ENCODE peak calls at places on chromosomes 6 and 20, in seven cellular contexts. N, P, L, T, R, D and A are unnamed samples.

GRCh38 chr6:25889877-25890853 is 16.1 kb upstream of the SLC17A3 start:
- DNase-seq in R (peak; percentile 75), N (peak; percentile 66), T (peak; percentile 26), L (peak; percentile 27), P (peak; percentile 42), D (peak; percentile 73), A (peak; percentile 72)

GRCh38 chr6:156590482-156590881 is 186.7 kb upstream of the ARID1B start:
- DNase-seq in L (no peak), R (no peak), T (no peak), D (peak; percentile 18), N (no peak), P (no peak), A (no peak)

GRCh38 chr6:44715925-44716324 is 328.4 kb downstream of the CDC5L start:
- DNase-seq in N (no peak), P (no peak), T (no peak), D (no peak), L (no peak), R (peak; percentile 11), A (no peak)

GRCh38 chr6:77876300-77876699 is 223.5 kb downstream of the MEI4 start:
- DNase-seq in L (no peak), N (no peak), R (no peak), P (no peak), T (no peak), D (no peak), A (no peak)

GRCh38 chr6:4253604-4254211 is 118.3 kb upstream of the ECI2 start:
- DNase-seq in R (peak; percentile 80), L (peak; percentile 10), T (no peak), N (peak; percentile 75), D (no peak), P (peak; percentile 47), A (peak; percentile 80)

GRCh38 chr6:9517806-9518205 is 897.1 kb downstream of the TFAP2A start:
- DNase-seq in L (no peak), N (no peak), D (no peak), T (no peak), R (no peak), P (no peak), A (no peak)

GRCh38 chr6:39615622-39616021 is 109.6 kb downstream of the KIF6 start:
- DNase-seq in R (no peak), T (no peak), P (no peak), D (no peak), L (no peak), N (no peak), A (no peak)

GRCh38 chr6:32118782-32119628 is 9.0 kb downstream of the ATF6B start:
- DNase-seq in L (peak; percentile 59), N (peak; percentile 92), T (peak; percentile 67), R (peak; percentile 83), P (peak; percentile 81), D (peak; percentile 89), A (peak; percentile 92)

GRCh38 chr6:75620387-75621304 is 19.0 kb downstream of the SENP6 start:
- DNase-seq in T (peak; percentile 22), N (no peak), P (no peak), D (no peak), L (no peak), R (no peak), A (no peak)

GRCh38 chr6:26003102-26003694 is 40.6 kb downstream of the TRIM38 start:
- DNase-seq in T (no peak), P (peak; percentile 61), L (no peak), N (peak; percentile 66), R (peak; percentile 68), D (peak; percentile 85), A (peak; percentile 73)

GRCh38 chr6:75611702-75612375 is 10.2 kb downstream of the SENP6 start:
- DNase-seq in R (no peak), D (no peak), T (no peak), N (peak; percentile 75), L (no peak), P (no peak), A (no peak)

GRCh38 chr20:41738584-41739193 is 120.5 kb upstream of the CHD6 start:
- DNase-seq in D (peak; percentile 80), N (peak; percentile 75), R (peak; percentile 66), P (peak; percentile 59), L (peak; percentile 32), T (peak; percentile 57), A (peak; percentile 72)

GRCh38 chr6:157615411-157615763 is 207.7 kb upstream of the SNX9 start:
- DNase-seq in P (no peak), T (no peak), R (peak; percentile 13), N (no peak), D (no peak), L (no peak), A (no peak)

GRCh38 chr6:115971785-115972184 is 88.9 kb downstream of the FRK start:
- DNase-seq in T (no peak), R (no peak), L (no peak), D (no peak), P (no peak), N (no peak), A (no peak)

GRCh38 chr6:66662196-66662595 is 955.2 kb upstream of the EYS start:
- DNase-seq in N (peak; percentile 2), R (peak; percentile 52), P (no peak), D (peak; percentile 45), L (no peak), T (no peak), A (peak; percentile 28)

GRCh38 chr6:142675517-142675916 is 269.5 kb downstream of the HIVEP2 start:
- DNase-seq in L (no peak), D (no peak), R (no peak), N (no peak), T (no peak), P (no peak), A (no peak)
- H3K9me2 ChIP-seq in L (no peaks in the 10 kb centered on the region), D (peaks cover 16% of the 10 kb centered on the region), R (no peaks in the 10 kb centered on the region), N (no peaks in the 10 kb centered on the region), T (no peaks in the 10 kb centered on the region), P (no peaks in the 10 kb centered on the region), A (no peaks in the 10 kb centered on the region)

GRCh38 chr20:62216636-62217566 is 3.2 kb downstream of the HRH3 start:
- DNase-seq in T (no peak), P (no peak), D (no peak), L (no peak), R (no peak), N (no peak), A (no peak)

GRCh38 chr20:62219992-62220665 is at the start of gene HRH3:
- DNase-seq in R (no peak), T (peak; percentile 49), N (peak; percentile 52), D (peak; percentile 78), P (peak; percentile 50), L (no peak), A (peak; percentile 82)

GRCh38 chr20:62217913-62218773 is 1.9 kb downstream of the HRH3 start:
- DNase-seq in T (no peak), N (no peak), L (no peak), R (no peak), P (no peak), D (no peak), A (no peak)

GRCh38 chr20:62220666-62221568 is 839 bp upstream of the HRH3 start:
- DNase-seq in T (no peak), P (no peak), L (no peak), R (no peak), N (no peak), D (peak; percentile 73), A (no peak)

DNA sequence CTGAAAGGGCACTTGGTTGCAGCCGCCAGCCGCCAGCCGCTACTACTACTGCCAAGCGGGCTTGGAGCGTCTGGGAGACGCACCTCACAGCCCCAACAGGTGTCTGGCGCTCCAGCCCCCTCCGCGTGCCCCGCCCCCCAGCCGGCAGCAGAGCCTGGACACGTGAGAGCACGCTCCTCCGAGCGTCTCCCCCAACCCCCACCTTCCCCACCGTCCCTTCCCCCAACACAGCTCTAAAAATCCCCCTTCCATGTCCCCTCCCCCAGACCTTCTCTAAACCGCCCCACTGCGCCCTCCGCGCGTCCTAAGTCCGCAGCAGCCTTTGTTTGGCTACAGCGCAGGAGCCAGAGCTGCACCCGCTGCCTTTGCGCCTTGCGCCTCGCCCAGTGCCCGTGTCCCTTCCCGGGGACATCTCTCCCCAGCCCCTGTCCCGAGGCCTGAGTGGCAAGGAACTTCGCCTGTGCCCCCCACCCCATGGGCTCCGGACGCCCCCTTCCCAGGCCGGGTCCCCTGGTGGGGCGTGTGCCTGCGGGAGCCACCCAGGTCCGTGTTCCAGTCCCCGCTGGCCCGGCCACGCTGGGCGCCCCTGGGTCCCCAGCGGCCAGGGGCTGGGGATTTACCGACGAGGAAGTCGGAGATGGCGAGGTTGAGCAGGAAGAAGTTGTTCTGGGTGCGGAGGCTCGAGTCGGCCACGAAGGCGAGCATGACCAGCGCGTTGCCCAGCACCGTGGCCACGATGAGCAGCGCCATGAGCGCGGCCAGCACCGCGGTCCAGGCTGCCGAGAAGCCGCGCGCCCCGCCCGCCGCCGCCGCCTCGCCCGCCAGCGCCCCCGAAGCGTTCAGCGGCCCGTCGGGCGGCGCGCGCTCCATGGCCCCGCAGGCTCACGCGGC is 732 bp downstream of the HRH3 start:
- DNase-seq in D (peak; percentile 81), N (peak; percentile 48), L (no peak), R (no peak), P (no peak), T (no peak), A (no peak)
- TF ChIP-seq EZH2 in D (peak; percentile 54), N (no peak), L (no peak), R (no peak), P (no peak), T (no peak), A (peak; percentile 29)

GRCh38 chr20:2509794-2510193 is 1.1 kb upstream of the ZNF343 start:
- DNase-seq in R (no peak), L (no peak), T (no peak), P (no peak), N (no peak), D (peak; percentile 63), A (peak; percentile 22)

GRCh38 chr20:2509468-2509781 is 710 bp upstream of the ZNF343 start:
- DNase-seq in D (peak; percentile 32), R (no peak), N (peak; percentile 23), T (no peak), P (no peak), L (no peak), A (no peak)

GRCh38 chr20:2508631-2509467 is at the start of gene ZNF343:
- DNase-seq in D (peak; percentile 88), T (peak; percentile 88), L (peak; percentile 63), N (peak; percentile 94), R (peak; percentile 88), P (peak; percentile 69), A (peak; percentile 88)

GRCh38 chr20:2507875-2508630 is 662 bp downstream of the ZNF343 start:
- DNase-seq in P (peak; percentile 7), D (no peak), R (peak; percentile 60), T (no peak), N (peak; percentile 62), L (no peak), A (peak; percentile 16)

DNA sequence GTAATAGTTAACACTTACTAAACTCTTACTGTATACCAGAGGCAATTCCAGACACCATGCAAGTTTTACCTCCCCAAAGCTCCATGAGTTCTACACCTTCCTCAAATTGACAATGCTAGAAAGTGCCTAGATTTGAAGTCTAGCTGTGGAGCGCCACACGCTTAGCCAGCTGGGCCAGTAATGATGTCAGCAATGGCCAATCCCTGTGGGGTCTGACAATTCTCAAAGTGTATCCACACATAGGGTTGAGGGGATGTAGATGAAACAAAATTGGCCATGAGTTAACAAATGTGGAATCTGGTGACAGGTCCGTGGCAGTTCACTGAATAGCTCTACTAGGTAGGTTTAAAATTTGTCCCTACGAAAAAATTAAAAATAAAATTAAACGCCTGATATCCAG is 1.3 kb downstream of the ZNF343 start:
- DNase-seq in N (peak; percentile 43), L (no peak), T (no peak), P (no peak), D (no peak), R (no peak), A (no peak)
- H2AFZ ChIP-seq in N (peak overlapping the region; percentile 94), L (no peak overlapping the region), T (no peak overlapping the region), P (peak overlapping the region; percentile 98), D (no peak overlapping the region), R (no peak overlapping the region), A (peak overlapping the region; percentile 59)

GRCh38 chr6:24093381-24093780 is 32.6 kb upstream of the NRSN1 start:
- DNase-seq in D (no peak), R (no peak), T (no peak), P (no peak), N (peak; percentile 36), L (no peak), A (no peak)

GRCh38 chr6:24089741-24090140 is 36.3 kb upstream of the NRSN1 start:
- DNase-seq in P (no peak), N (no peak), T (no peak), R (no peak), L (no peak), D (no peak), A (no peak)
- H3K9me2 ChIP-seq in P (no peaks in the 10 kb centered on the region), N (no peaks in the 10 kb centered on the region), T (no peaks in the 10 kb centered on the region), R (no peaks in the 10 kb centered on the region), L (no peaks in the 10 kb centered on the region), D (no peaks in the 10 kb centered on the region), A (no peaks in the 10 kb centered on the region)